ENCODE peak calls at places on chromosome 14, in seven cellular contexts. One of them, this sample, is unnamed.

GRCh38 chr14:55372423-55372822 is 39.2 kb downstream of the ATG14 start:
- DNase-seq in cardiac fibroblast: no peak
- DNase-seq in left lung: no peak
- DNase-seq in PC-3: no peak
- DNase-seq in lower leg skin: no peak
- DNase-seq in AG10803: no peak
- DNase-seq in breast epithelium: no peak
- DNase-seq in this sample: no peak

GRCh38 chr14:90533591-90534021 is 136.8 kb downstream of the CALM1 start:
- DNase-seq in cardiac fibroblast: no peak
- DNase-seq in left lung: no peak
- DNase-seq in PC-3: no peak
- DNase-seq in lower leg skin: no peak
- DNase-seq in AG10803: no peak
- DNase-seq in breast epithelium: no peak
- DNase-seq in this sample: no peak

GRCh38 chr14:65566820-65567522 is 154.4 kb downstream of the FUT8 start:
- DNase-seq in cardiac fibroblast: no peak
- DNase-seq in left lung: no peak
- DNase-seq in PC-3: peak
- DNase-seq in lower leg skin: no peak
- DNase-seq in AG10803: no peak
- DNase-seq in breast epithelium: no peak
- DNase-seq in this sample: no peak

GRCh38 chr14:97771340-97772045 is 974.3 kb downstream of the VRK1 start:
- DNase-seq in cardiac fibroblast: no peak
- DNase-seq in left lung: no peak
- DNase-seq in PC-3: peak
- DNase-seq in lower leg skin: no peak
- DNase-seq in AG10803: no peak
- DNase-seq in breast epithelium: no peak
- DNase-seq in this sample: peak

GRCh38 chr14:100872641-100873071 is 30.9 kb downstream of the RTL1 start:
- DNase-seq in cardiac fibroblast: no peak
- DNase-seq in left lung: peak
- DNase-seq in PC-3: no peak
- DNase-seq in lower leg skin: peak
- DNase-seq in AG10803: no peak
- DNase-seq in breast epithelium: peak
- DNase-seq in this sample: peak

GRCh38 chr14:69326611-69327010 is 66.7 kb downstream of the GALNT16 start:
- DNase-seq in cardiac fibroblast: no peak
- DNase-seq in left lung: peak
- DNase-seq in PC-3: no peak
- DNase-seq in lower leg skin: no peak
- DNase-seq in AG10803: no peak
- DNase-seq in breast epithelium: no peak
- DNase-seq in this sample: no peak

GRCh38 chr14:54312166-54312801 is 84.5 kb upstream of the CDKN3 start:
- DNase-seq in cardiac fibroblast: peak
- DNase-seq in left lung: no peak
- DNase-seq in PC-3: peak
- DNase-seq in lower leg skin: no peak
- DNase-seq in AG10803: peak
- DNase-seq in breast epithelium: peak
- DNase-seq in this sample: peak

GRCh38 chr14:104680806-104681688 is 8.4 kb upstream of the INF2 start:
- DNase-seq in cardiac fibroblast: peak
- DNase-seq in left lung: peak
- DNase-seq in PC-3: peak
- DNase-seq in lower leg skin: peak
- DNase-seq in AG10803: peak
- DNase-seq in breast epithelium: peak
- DNase-seq in this sample: peak

GRCh38 chr14:92121670-92122350 is at the start of the genes CPSF2 and NDUFB1:
- DNase-seq in cardiac fibroblast: peak
- DNase-seq in left lung: peak
- DNase-seq in PC-3: peak
- DNase-seq in lower leg skin: peak
- DNase-seq in AG10803: peak
- DNase-seq in breast epithelium: peak
- DNase-seq in this sample: peak

GRCh38 chr14:103121846-103122577 is 1.2 kb upstream of the TNFAIP2 start:
- DNase-seq in cardiac fibroblast: peak
- DNase-seq in left lung: peak
- DNase-seq in PC-3: peak
- DNase-seq in lower leg skin: peak
- DNase-seq in AG10803: peak
- DNase-seq in breast epithelium: peak
- DNase-seq in this sample: peak

GRCh38 chr14:73850940-73851339 is 691 bp upstream of the PTGR2 start:
- DNase-seq in cardiac fibroblast: peak
- DNase-seq in left lung: no peak
- DNase-seq in PC-3: peak
- DNase-seq in lower leg skin: no peak
- DNase-seq in AG10803: peak
- DNase-seq in breast epithelium: no peak
- DNase-seq in this sample: no peak

GRCh38 chr14:102323102-102323501 is 3.6 kb downstream of the ZNF839 start:
- DNase-seq in cardiac fibroblast: peak
- DNase-seq in left lung: no peak
- DNase-seq in PC-3: peak
- DNase-seq in lower leg skin: peak
- DNase-seq in AG10803: peak
- DNase-seq in breast epithelium: peak
- DNase-seq in this sample: peak

GRCh38 chr14:30874999-30875787 is 834 bp downstream of the COCH start:
- DNase-seq in cardiac fibroblast: no peak
- DNase-seq in left lung: peak
- DNase-seq in PC-3: no peak
- DNase-seq in lower leg skin: no peak
- DNase-seq in AG10803: no peak
- DNase-seq in breast epithelium: no peak
- DNase-seq in this sample: no peak

GRCh38 chr14:99670361-99671229 is 13.5 kb upstream of the CYP46A1 start:
- DNase-seq in cardiac fibroblast: no peak
- DNase-seq in left lung: no peak
- DNase-seq in PC-3: no peak
- DNase-seq in lower leg skin: no peak
- DNase-seq in AG10803: peak
- DNase-seq in breast epithelium: no peak
- DNase-seq in this sample: no peak
- H3K4me3 ChIP-seq in cardiac fibroblast: no peak
- H3K4me3 ChIP-seq in left lung: no peak
- H3K4me3 ChIP-seq in PC-3: no peak
- H3K4me3 ChIP-seq in lower leg skin: no peak
- H3K4me3 ChIP-seq in AG10803: no peak
- H3K4me3 ChIP-seq in breast epithelium: no peak
- H3K4me3 ChIP-seq in this sample: no peak

GRCh38 chr14:36656769-36657408 is 4.8 kb upstream of the PAX9 start:
- DNase-seq in cardiac fibroblast: no peak
- DNase-seq in left lung: no peak
- DNase-seq in PC-3: no peak
- DNase-seq in lower leg skin: no peak
- DNase-seq in AG10803: no peak
- DNase-seq in breast epithelium: no peak
- DNase-seq in this sample: no peak

GRCh38 chr14:36657409-36658090 is 4.1 kb upstream of the PAX9 start:
- DNase-seq in cardiac fibroblast: no peak
- DNase-seq in left lung: peak
- DNase-seq in PC-3: peak
- DNase-seq in lower leg skin: no peak
- DNase-seq in AG10803: no peak
- DNase-seq in breast epithelium: peak
- DNase-seq in this sample: no peak

GRCh38 chr14:36655571-36655962 is 6.1 kb upstream of the PAX9 start:
- DNase-seq in cardiac fibroblast: no peak
- DNase-seq in left lung: no peak
- DNase-seq in PC-3: no peak
- DNase-seq in lower leg skin: no peak
- DNase-seq in AG10803: no peak
- DNase-seq in breast epithelium: no peak
- DNase-seq in this sample: no peak

GRCh38 chr14:36655054-36655381 is 6.6 kb upstream of the PAX9 start:
- DNase-seq in cardiac fibroblast: no peak
- DNase-seq in left lung: peak
- DNase-seq in PC-3: no peak
- DNase-seq in lower leg skin: no peak
- DNase-seq in AG10803: no peak
- DNase-seq in breast epithelium: no peak
- DNase-seq in this sample: no peak

DNA sequence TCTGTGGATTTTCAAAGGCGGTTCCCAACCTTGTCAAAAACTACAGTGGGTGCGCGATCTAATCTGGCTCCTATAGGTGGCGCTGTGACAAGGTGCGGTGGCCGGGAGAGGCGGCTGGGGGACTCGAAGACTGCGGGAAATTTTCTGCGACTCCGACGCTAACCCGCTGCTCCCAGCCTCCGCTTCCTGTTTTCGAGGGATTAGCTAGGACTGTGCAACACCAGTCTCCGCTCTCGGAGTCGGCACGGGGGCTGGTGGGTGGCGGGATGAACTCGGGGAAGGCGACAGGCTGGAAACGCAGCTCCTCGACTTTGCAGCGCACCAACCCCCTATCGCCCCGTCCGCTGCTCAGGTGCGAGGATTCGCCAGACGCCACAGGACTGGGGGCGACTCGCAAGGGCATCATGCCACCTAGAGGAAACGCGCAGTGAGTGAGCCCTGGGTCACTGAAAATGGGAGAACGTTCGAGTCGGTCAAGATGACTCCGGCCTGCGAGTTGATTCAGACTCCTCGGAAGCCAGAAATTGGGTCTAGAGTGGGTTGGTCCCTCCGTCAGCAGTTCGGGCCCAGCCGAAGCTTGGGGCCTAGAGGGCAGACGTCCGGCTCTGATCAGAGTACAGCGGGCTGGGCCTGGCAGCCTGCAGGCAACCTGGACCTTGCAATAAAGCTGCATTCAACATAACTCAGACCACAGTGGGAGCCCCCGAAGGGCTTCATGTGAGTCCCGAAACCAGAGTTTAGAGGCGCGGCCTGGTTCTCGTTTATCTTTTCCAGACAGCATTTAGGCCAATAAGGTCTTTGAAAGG is 5.5 kb upstream of the PAX9 start:
- DNase-seq in cardiac fibroblast: no peak
- DNase-seq in left lung: peak
- DNase-seq in PC-3: peak
- DNase-seq in lower leg skin: no peak
- DNase-seq in AG10803: no peak
- DNase-seq in breast epithelium: peak
- DNase-seq in this sample: no peak
- TF ChIP-seq CTCF in cardiac fibroblast: peak
- TF ChIP-seq CTCF in left lung: no peak
- TF ChIP-seq CTCF in PC-3: peak
- TF ChIP-seq CTCF in lower leg skin: no peak
- TF ChIP-seq CTCF in AG10803: peak
- TF ChIP-seq CTCF in breast epithelium: no peak
- TF ChIP-seq CTCF in this sample: peak

GRCh38 chr14:61764342-61765122 is 2.3 kb downstream of the SNAPC1 start:
- DNase-seq in cardiac fibroblast: no peak
- DNase-seq in left lung: no peak
- DNase-seq in PC-3: peak
- DNase-seq in lower leg skin: no peak
- DNase-seq in AG10803: no peak
- DNase-seq in breast epithelium: no peak
- DNase-seq in this sample: no peak
- H3K4me3 ChIP-seq in cardiac fibroblast: no peak
- H3K4me3 ChIP-seq in left lung: peak
- H3K4me3 ChIP-seq in PC-3: peak
- H3K4me3 ChIP-seq in lower leg skin: no peak
- H3K4me3 ChIP-seq in AG10803: peak
- H3K4me3 ChIP-seq in breast epithelium: no peak
- H3K4me3 ChIP-seq in this sample: peak

DNA sequence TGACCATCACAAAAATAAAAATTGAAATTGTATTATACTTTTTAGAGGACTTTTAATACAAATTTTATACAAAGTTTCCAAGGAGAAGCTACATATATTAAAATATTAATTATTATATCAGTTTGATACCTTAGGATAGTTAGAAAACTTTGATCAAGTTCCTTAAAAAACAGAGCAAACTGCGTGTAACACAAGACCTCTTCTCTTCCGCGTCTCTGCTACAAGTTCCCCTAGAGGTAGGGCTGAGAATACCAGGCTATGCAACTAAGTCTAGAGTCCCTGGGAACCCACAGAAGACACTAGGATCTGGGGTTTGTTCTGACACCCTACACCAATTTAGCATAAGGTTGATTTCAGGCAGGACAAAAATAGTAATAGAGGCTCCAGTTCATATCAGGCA is 319.0 kb downstream of the FOXG1 start:
- DNase-seq in cardiac fibroblast: peak
- DNase-seq in left lung: no peak
- DNase-seq in PC-3: peak
- DNase-seq in lower leg skin: no peak
- DNase-seq in AG10803: peak
- DNase-seq in breast epithelium: no peak
- DNase-seq in this sample: no peak
- TF ChIP-seq CTCF in cardiac fibroblast: peak
- TF ChIP-seq CTCF in left lung: no peak
- TF ChIP-seq CTCF in PC-3: peak
- TF ChIP-seq CTCF in lower leg skin: no peak
- TF ChIP-seq CTCF in AG10803: peak
- TF ChIP-seq CTCF in breast epithelium: no peak
- TF ChIP-seq CTCF in this sample: peak

This sample was measured in astrocyte of the spinal cord.